ENCODE peak calls at places on chromosomes 12 and 14, in five cellular contexts. N, Z, U, V and S are unnamed samples.

GRCh38 chr14:31170411-31170810 is 37.2 kb downstream of the HECTD1 start:
- DNase-seq in U (peak; percentile 22), Z (no peak), V (no peak), N (no peak), S (no peak)

GRCh38 chr14:100523131-100523530 is 64.1 kb downstream of the BEGAIN start:
- DNase-seq in N (no peak), V (no peak), Z (no peak), U (no peak), S (no peak)

GRCh38 chr12:88706286-88706685 is 126.0 kb upstream of the KITLG start:
- DNase-seq in N (no peak), U (no peak), Z (no peak), V (no peak), S (no peak)

GRCh38 chr14:73241481-73242165 is 4.3 kb downstream of the PAPLN start:
- DNase-seq in N (no peak), V (no peak), U (no peak), Z (no peak), S (no peak)

GRCh38 chr12:112381421-112381897 is 772 bp downstream of the HECTD4 start:
- DNase-seq in U (peak; percentile 51), N (no peak), Z (peak; percentile 45), V (peak; percentile 21), S (no peak)

GRCh38 chr12:49801141-49802063 is 26.8 kb downstream of the NCKAP5L start:
- DNase-seq in V (no peak), Z (no peak), N (no peak), U (no peak), S (no peak)

GRCh38 chr14:79254069-79254775 is 957.1 kb downstream of the DIO2 start:
- DNase-seq in U (peak; percentile 81), Z (no peak), N (no peak), V (no peak), S (no peak)

GRCh38 chr12:34340534-34341361 is 318.5 kb downstream of the ALG10 start:
- DNase-seq in Z (no peak), U (no peak), V (no peak), N (no peak), S (no peak)

GRCh38 chr14:104333903-104334811 is 195.8 kb downstream of the KIF26A start:
- DNase-seq in N (no peak), V (no peak), U (no peak), Z (no peak), S (no peak)

GRCh38 chr12:80230068-80230467 is 130.7 kb downstream of the OTOGL start:
- DNase-seq in V (no peak), N (no peak), U (no peak), Z (peak; percentile 60), S (no peak)

GRCh38 chr12:131605304-131605829 is 105.5 kb upstream of the SFSWAP start:
- DNase-seq in N (no peak), V (no peak), Z (no peak), U (no peak), S (no peak)

GRCh38 chr14:100317897-100318808 is 5.0 kb upstream of the SLC25A47 start:
- DNase-seq in U (peak; percentile 52), N (peak; percentile 35), V (peak; percentile 75), Z (peak; percentile 89), S (peak; percentile 82)

GRCh38 chr14:77139540-77140342 is 1.9 kb downstream of the ZDHHC22 start:
- DNase-seq in N (peak; percentile 57), V (peak; percentile 16), Z (peak; percentile 83), U (peak; percentile 44), S (peak; percentile 35)

GRCh38 chr12:7093892-7094291 is 1.6 kb upstream of the C1R start:
- DNase-seq in Z (no peak), U (no peak), N (no peak), V (no peak), S (peak; percentile 62)

GRCh38 chr12:95646781-95647184 is 95.5 kb upstream of the USP44 start:
- DNase-seq in V (no peak), U (peak; percentile 94), Z (no peak), N (no peak), S (peak; percentile 81)

GRCh38 chr12:49909826-49910225 is 6.1 kb upstream of the FAIM2 start:
- DNase-seq in V (no peak), Z (no peak), U (peak; percentile 23), N (no peak), S (no peak)

GRCh38 chr12:78931466-78931990 is 67.0 kb downstream of the SYT1 start:
- DNase-seq in V (no peak), Z (no peak), N (no peak), U (no peak), S (no peak)

GRCh38 chr14:53520529-53520928 is 367.4 kb upstream of the DDHD1 start:
- DNase-seq in N (no peak), Z (no peak), U (no peak), V (no peak), S (no peak)

GRCh38 chr14:73599494-73599893 is 7.8 kb downstream of the ACOT4 start:
- DNase-seq in Z (no peak), V (no peak), N (no peak), U (no peak), S (no peak)

GRCh38 chr14:94751321-94751720 is 18.6 kb downstream of the GSC start:
- DNase-seq in V (no peak), Z (no peak), N (no peak), U (no peak), S (no peak)

GRCh38 chr12:47442310-47442709 is 263.5 kb downstream of the RPAP3 start:
- DNase-seq in V (no peak), U (no peak), Z (no peak), N (no peak), S (no peak)

GRCh38 chr12:98741229-98741614 is 96.1 kb downstream of the APAF1 start:
- DNase-seq in Z (no peak), U (no peak), V (no peak), N (no peak), S (no peak)

GRCh38 chr12:46266869-46267617 is 1.8 kb downstream of the SLC38A1 start:
- DNase-seq in V (peak; percentile 57), N (peak; percentile 48), Z (peak; percentile 27), U (peak; percentile 71), S (peak; percentile 38)

GRCh38 chr14:105498430-105499255 is 7.6 kb downstream of the TEDC1 start:
- DNase-seq in N (no peak), V (no peak), U (no peak), Z (no peak), S (no peak)

GRCh38 chr12:32273712-32274111 is 125.6 kb upstream of the FGD4 start:
- DNase-seq in Z (no peak), U (no peak), V (peak; percentile 55), N (peak; percentile 33), S (no peak)

GRCh38 chr12:67545298-67545697 is 103.2 kb upstream of the DYRK2 start:
- DNase-seq in N (no peak), U (no peak), Z (no peak), V (no peak), S (peak; percentile 23)

GRCh38 chr12:122086641-122087285 is 8.2 kb downstream of the MLXIP start:
- DNase-seq in N (no peak), U (no peak), Z (no peak), V (no peak), S (no peak)

GRCh38 chr12:103470664-103471063 is 25.1 kb downstream of the C12orf42 start:
- DNase-seq in N (no peak), V (no peak), U (peak; percentile 2), Z (no peak), S (no peak)

GRCh38 chr14:71491925-71492324 is 440.3 kb upstream of the RGS6 start:
- DNase-seq in U (no peak), V (no peak), N (no peak), Z (no peak), S (no peak)

GRCh38 chr14:74793506-74794155 is 30.5 kb downstream of the YLPM1 start:
- DNase-seq in V (no peak), Z (no peak), N (no peak), U (no peak), S (peak; percentile 8)

GRCh38 chr14:24071144-24071697 is at the start of gene CPNE6:
- DNase-seq in N (no peak), Z (no peak), V (no peak), U (no peak), S (no peak)